ENCODE peak calls at places on chromosomes 2 and 18, in four cellular contexts. S is heart left ventricle, J is non-pigmented ciliary epithelial cell, Q is substantia nigra. N is an unnamed sample.
A peak's percentile ranks its signal among the peaks of the same experiment; 100 is the strongest.

GRCh38 chr2:13681936-13682335 is 950.6 kb upstream of the LRATD1 start:
- DNase-seq in S (no peak), J (no peak), Q (no peak), N (no peak)

GRCh38 chr2:162297925-162298552 is 20.4 kb downstream of the IFIH1 start:
- DNase-seq in S (no peak), J (peak; percentile 60), Q (no peak), N (no peak)

GRCh38 chr18:45324489-45325111 is 290.7 kb upstream of the SLC14A2 start:
- DNase-seq in S (peak; percentile 55), J (no peak), Q (no peak), N (peak; percentile 54)

GRCh38 chr2:189096769-189097447 is 82.7 kb downstream of the COL5A2 start:
- DNase-seq in S (no peak), J (peak; percentile 90), Q (no peak), N (no peak)

GRCh38 chr2:98669675-98670074 is 61.3 kb downstream of the MGAT4A start:
- DNase-seq in S (no peak), J (peak; percentile 4), Q (no peak), N (no peak)

GRCh38 chr18:39485696-39486095 is 1920.1 kb upstream of the CELF4 start:
- DNase-seq in S (no peak), J (no peak), Q (no peak), N (no peak)

GRCh38 chr18:8379187-8379941 is 229.9 kb upstream of the RAB12 start:
- DNase-seq in S (no peak), J (no peak), Q (no peak), N (no peak)

GRCh38 chr2:57696016-57696415 is 350.6 kb upstream of the VRK2 start:
- DNase-seq in S (no peak), J (peak; percentile 1), Q (no peak), N (no peak)

GRCh38 chr2:219521066-219521880 is 7.0 kb downstream of the ASIC4 start:
- DNase-seq in S (peak; percentile 48), J (no peak), Q (no peak), N (peak; percentile 64)

GRCh38 chr18:74861154-74861553 is 263.5 kb downstream of the ZNF407 start:
- DNase-seq in S (no peak), J (no peak), Q (no peak), N (no peak)

GRCh38 chr18:59959079-59959478 is 59.3 kb downstream of the PMAIP1 start:
- DNase-seq in S (no peak), J (no peak), Q (no peak), N (no peak)

GRCh38 chr2:151922845-151923666 is 94.8 kb upstream of the ARL5A start:
- DNase-seq in S (peak; percentile 89), J (no peak), Q (no peak), N (peak; percentile 88)

GRCh38 chr2:172242968-172243367 is 140.3 kb upstream of the DLX2 start:
- DNase-seq in S (no peak), J (no peak), Q (no peak), N (no peak)

GRCh38 chr18:74244554-74244953 is 47.2 kb downstream of the CYB5A start:
- DNase-seq in S (no peak), J (no peak), Q (no peak), N (no peak)

GRCh38 chr2:12352891-12353290 is 363.8 kb upstream of the TRIB2 start:
- DNase-seq in S (no peak), J (no peak), Q (no peak), N (no peak)

GRCh38 chr18:64710105-64710861 is 561.4 kb upstream of the LINC00305 start:
- DNase-seq in S (no peak), J (no peak), Q (no peak), N (no peak)

N was measured in left ventricle myocardium superior.